ENCODE peak calls at places on chromosomes 12 and 14, in six cellular contexts. One of them, this sample, is unnamed.

GRCh38 chr12:106831699-106832098 is 57.2 kb downstream of the RIC8B start:
- DNase-seq in AG04450: no peak
- DNase-seq in GM19239: no peak
- DNase-seq in fibroblast of the aortic adventitia: no peak
- DNase-seq in NCI-H748 treated with DMSO at 0.1 percent for 48 hours: no peak
- DNase-seq in Panc1: no peak
- DNase-seq in this sample: no peak

GRCh38 chr14:24395609-24396580 is 2.9 kb upstream of the NYNRIN start:
- DNase-seq in GM19239: no peak
- DNase-seq in Panc1: no peak
- DNase-seq in AG04450: no peak
- DNase-seq in fibroblast of the aortic adventitia: peak; percentile 72
- DNase-seq in NCI-H748 treated with DMSO at 0.1 percent for 48 hours: no peak
- DNase-seq in this sample: no peak

GRCh38 chr12:7642876-7643309 is 22.8 kb downstream of the APOBEC1 start:
- DNase-seq in GM19239: no peak
- DNase-seq in NCI-H748 treated with DMSO at 0.1 percent for 48 hours: no peak
- DNase-seq in AG04450: no peak
- DNase-seq in Panc1: no peak
- DNase-seq in fibroblast of the aortic adventitia: peak; percentile 12
- DNase-seq in this sample: no peak

GRCh38 chr14:55957950-55958349 is 160.3 kb upstream of the PELI2 start:
- DNase-seq in fibroblast of the aortic adventitia: no peak
- DNase-seq in GM19239: no peak
- DNase-seq in AG04450: no peak
- DNase-seq in NCI-H748 treated with DMSO at 0.1 percent for 48 hours: peak; percentile 18
- DNase-seq in Panc1: no peak
- DNase-seq in this sample: no peak

GRCh38 chr12:91239497-91239896 is 56.9 kb upstream of the DCN start:
- DNase-seq in GM19239: no peak
- DNase-seq in Panc1: no peak
- DNase-seq in NCI-H748 treated with DMSO at 0.1 percent for 48 hours: no peak
- DNase-seq in AG04450: no peak
- DNase-seq in fibroblast of the aortic adventitia: peak; percentile 44
- DNase-seq in this sample: no peak

GRCh38 chr12:110029290-110029689 is 19.0 kb downstream of the C12orf76 start:
- DNase-seq in fibroblast of the aortic adventitia: no peak
- DNase-seq in AG04450: no peak
- DNase-seq in GM19239: no peak
- DNase-seq in Panc1: no peak
- DNase-seq in NCI-H748 treated with DMSO at 0.1 percent for 48 hours: no peak
- DNase-seq in this sample: no peak

GRCh38 chr12:3538691-3539030 is 47.7 kb downstream of the PRMT8 start:
- DNase-seq in fibroblast of the aortic adventitia: no peak
- DNase-seq in GM19239: no peak
- DNase-seq in Panc1: no peak
- DNase-seq in NCI-H748 treated with DMSO at 0.1 percent for 48 hours: no peak
- DNase-seq in AG04450: no peak
- DNase-seq in this sample: no peak

GRCh38 chr12:4802841-4803240 is 82.6 kb downstream of the GALNT8 start:
- DNase-seq in GM19239: no peak
- DNase-seq in NCI-H748 treated with DMSO at 0.1 percent for 48 hours: no peak
- DNase-seq in AG04450: no peak
- DNase-seq in Panc1: no peak
- DNase-seq in fibroblast of the aortic adventitia: no peak
- DNase-seq in this sample: no peak

GRCh38 chr12:121224591-121224990 is 14.7 kb downstream of the P2RX4 start:
- DNase-seq in Panc1: no peak
- DNase-seq in AG04450: no peak
- DNase-seq in fibroblast of the aortic adventitia: no peak
- DNase-seq in GM19239: no peak
- DNase-seq in NCI-H748 treated with DMSO at 0.1 percent for 48 hours: no peak
- DNase-seq in this sample: no peak

GRCh38 chr14:101970830-101971400 is 6.5 kb downstream of the DYNC1H1 start:
- DNase-seq in Panc1: no peak
- DNase-seq in AG04450: no peak
- DNase-seq in NCI-H748 treated with DMSO at 0.1 percent for 48 hours: no peak
- DNase-seq in GM19239: no peak
- DNase-seq in fibroblast of the aortic adventitia: no peak
- DNase-seq in this sample: no peak

GRCh38 chr12:41476499-41476898 is 288.4 kb downstream of the PDZRN4 start:
- DNase-seq in fibroblast of the aortic adventitia: no peak
- DNase-seq in GM19239: no peak
- DNase-seq in NCI-H748 treated with DMSO at 0.1 percent for 48 hours: peak; percentile 98
- DNase-seq in Panc1: no peak
- DNase-seq in AG04450: no peak
- DNase-seq in this sample: no peak

GRCh38 chr12:31773867-31774266 is 45.0 kb upstream of the AMN1 start:
- DNase-seq in Panc1: no peak
- DNase-seq in GM19239: no peak
- DNase-seq in NCI-H748 treated with DMSO at 0.1 percent for 48 hours: no peak
- DNase-seq in fibroblast of the aortic adventitia: no peak
- DNase-seq in AG04450: no peak
- DNase-seq in this sample: peak; percentile 57

GRCh38 chr14:63992858-63993257 is 140.1 kb downstream of the SYNE2 start:
- DNase-seq in GM19239: no peak
- DNase-seq in NCI-H748 treated with DMSO at 0.1 percent for 48 hours: no peak
- DNase-seq in AG04450: no peak
- DNase-seq in Panc1: no peak
- DNase-seq in fibroblast of the aortic adventitia: no peak
- DNase-seq in this sample: no peak

GRCh38 chr14:74917646-74918081 is 5.4 kb downstream of the RPS6KL1 start:
- DNase-seq in Panc1: no peak
- DNase-seq in AG04450: no peak
- DNase-seq in NCI-H748 treated with DMSO at 0.1 percent for 48 hours: no peak
- DNase-seq in GM19239: no peak
- DNase-seq in fibroblast of the aortic adventitia: peak; percentile 42
- DNase-seq in this sample: no peak

GRCh38 chr14:74978416-74978947 is 23.1 kb upstream of the PGF start:
- DNase-seq in NCI-H748 treated with DMSO at 0.1 percent for 48 hours: no peak
- DNase-seq in Panc1: no peak
- DNase-seq in fibroblast of the aortic adventitia: no peak
- DNase-seq in AG04450: no peak
- DNase-seq in GM19239: no peak
- DNase-seq in this sample: no peak

GRCh38 chr12:52391618-52392002 is 6.2 kb upstream of the KRT84 start:
- DNase-seq in NCI-H748 treated with DMSO at 0.1 percent for 48 hours: no peak
- DNase-seq in fibroblast of the aortic adventitia: peak; percentile 13
- DNase-seq in Panc1: no peak
- DNase-seq in GM19239: no peak
- DNase-seq in AG04450: no peak
- DNase-seq in this sample: no peak

GRCh38 chr14:96252323-96253052 is 3.5 kb upstream of the BDKRB1 start:
- DNase-seq in fibroblast of the aortic adventitia: no peak
- DNase-seq in GM19239: no peak
- DNase-seq in AG04450: no peak
- DNase-seq in NCI-H748 treated with DMSO at 0.1 percent for 48 hours: no peak
- DNase-seq in Panc1: no peak
- DNase-seq in this sample: no peak

GRCh38 chr12:54413284-54414190 is 5.5 kb downstream of the ITGA5 start:
- DNase-seq in NCI-H748 treated with DMSO at 0.1 percent for 48 hours: no peak
- DNase-seq in AG04450: no peak
- DNase-seq in GM19239: peak; percentile 52
- DNase-seq in Panc1: no peak
- DNase-seq in fibroblast of the aortic adventitia: no peak
- DNase-seq in this sample: no peak

GRCh38 chr12:126784328-126784921 is 1482.5 kb upstream of the TMEM132C start:
- DNase-seq in NCI-H748 treated with DMSO at 0.1 percent for 48 hours: peak; percentile 42
- DNase-seq in AG04450: no peak
- DNase-seq in fibroblast of the aortic adventitia: peak; percentile 52
- DNase-seq in GM19239: no peak
- DNase-seq in Panc1: no peak
- DNase-seq in this sample: no peak

GRCh38 chr12:112574896-112575558 is 156.3 kb downstream of the PTPN11 start:
- DNase-seq in fibroblast of the aortic adventitia: no peak
- DNase-seq in GM19239: no peak
- DNase-seq in AG04450: no peak
- DNase-seq in NCI-H748 treated with DMSO at 0.1 percent for 48 hours: no peak
- DNase-seq in Panc1: no peak
- DNase-seq in this sample: no peak

GRCh38 chr12:109581856-109582255 is 8.3 kb downstream of the MVK start:
- DNase-seq in NCI-H748 treated with DMSO at 0.1 percent for 48 hours: no peak
- DNase-seq in fibroblast of the aortic adventitia: peak; percentile 12
- DNase-seq in GM19239: no peak
- DNase-seq in AG04450: no peak
- DNase-seq in Panc1: no peak
- DNase-seq in this sample: no peak

GRCh38 chr12:82593143-82593542 is 93.6 kb upstream of the TMTC2 start:
- DNase-seq in Panc1: no peak
- DNase-seq in fibroblast of the aortic adventitia: no peak
- DNase-seq in NCI-H748 treated with DMSO at 0.1 percent for 48 hours: no peak
- DNase-seq in AG04450: no peak
- DNase-seq in GM19239: no peak
- DNase-seq in this sample: peak; percentile 36

GRCh38 chr12:46389130-46389616 is 16.6 kb upstream of the SLC38A2 start:
- DNase-seq in GM19239: no peak
- DNase-seq in Panc1: no peak
- DNase-seq in fibroblast of the aortic adventitia: peak; percentile 100
- DNase-seq in NCI-H748 treated with DMSO at 0.1 percent for 48 hours: no peak
- DNase-seq in AG04450: no peak
- DNase-seq in this sample: no peak

GRCh38 chr12:87413784-87414183 is 615.4 kb downstream of the C12orf50 start:
- DNase-seq in Panc1: no peak
- DNase-seq in GM19239: no peak
- DNase-seq in AG04450: no peak
- DNase-seq in NCI-H748 treated with DMSO at 0.1 percent for 48 hours: no peak
- DNase-seq in fibroblast of the aortic adventitia: peak; percentile 96
- DNase-seq in this sample: no peak

GRCh38 chr14:32947792-32948191 is 9.1 kb downstream of the NPAS3 start:
- DNase-seq in NCI-H748 treated with DMSO at 0.1 percent for 48 hours: no peak
- DNase-seq in GM19239: no peak
- DNase-seq in AG04450: no peak
- DNase-seq in fibroblast of the aortic adventitia: no peak
- DNase-seq in Panc1: no peak
- DNase-seq in this sample: no peak